ENCODE peak calls at places on chromosomes 16 and 17, in five cellular contexts. One of them, this sample, is unnamed.

GRCh38 chr17:41211845-41212466 is 14.5 kb upstream of the KRTAP9-2 start:
- DNase-seq in A549: peak
- DNase-seq in brain microvascular endothelial cell: no peak
- DNase-seq in lung: no peak
- DNase-seq in fibroblast of lung: peak
- DNase-seq in this sample: no peak

GRCh38 chr16:17529982-17530760 is 59.4 kb upstream of the XYLT1 start:
- DNase-seq in A549: no peak
- DNase-seq in brain microvascular endothelial cell: no peak
- DNase-seq in lung: no peak
- DNase-seq in fibroblast of lung: no peak
- DNase-seq in this sample: no peak

GRCh38 chr17:35560703-35561102 is at the start of gene SLFN14:
- DNase-seq in A549: no peak
- DNase-seq in brain microvascular endothelial cell: no peak
- DNase-seq in lung: no peak
- DNase-seq in fibroblast of lung: no peak
- DNase-seq in this sample: no peak

GRCh38 chr17:69779378-69780214 is 295.4 kb upstream of the KCNJ16 start:
- DNase-seq in A549: peak
- DNase-seq in brain microvascular endothelial cell: peak
- DNase-seq in lung: no peak
- DNase-seq in fibroblast of lung: no peak
- DNase-seq in this sample: no peak

GRCh38 chr16:6170022-6170421 is 1072.4 kb upstream of the EEF2KMT start:
- DNase-seq in A549: no peak
- DNase-seq in brain microvascular endothelial cell: no peak
- DNase-seq in lung: no peak
- DNase-seq in fibroblast of lung: no peak
- DNase-seq in this sample: no peak

GRCh38 chr17:28334176-28334575 is 1.1 kb downstream of the IFT20 start:
- DNase-seq in A549: no peak
- DNase-seq in brain microvascular endothelial cell: no peak
- DNase-seq in lung: no peak
- DNase-seq in fibroblast of lung: no peak
- DNase-seq in this sample: no peak

GRCh38 chr16:71520550-71520949 is 5.7 kb upstream of the CHST4 start:
- DNase-seq in A549: no peak
- DNase-seq in brain microvascular endothelial cell: no peak
- DNase-seq in lung: no peak
- DNase-seq in fibroblast of lung: no peak
- DNase-seq in this sample: no peak

GRCh38 chr16:84369938-84370627 is 1.7 kb downstream of the ATP2C2 start:
- DNase-seq in A549: no peak
- DNase-seq in brain microvascular endothelial cell: no peak
- DNase-seq in lung: no peak
- DNase-seq in fibroblast of lung: no peak
- DNase-seq in this sample: no peak

GRCh38 chr17:75694536-75694935 is 26.7 kb upstream of the ITGB4 start:
- DNase-seq in A549: no peak
- DNase-seq in brain microvascular endothelial cell: no peak
- DNase-seq in lung: no peak
- DNase-seq in fibroblast of lung: no peak
- DNase-seq in this sample: peak

GRCh38 chr16:57268804-57269800 is 15.4 kb downstream of the PLLP start:
- DNase-seq in A549: peak
- DNase-seq in brain microvascular endothelial cell: peak
- DNase-seq in lung: peak
- DNase-seq in fibroblast of lung: peak
- DNase-seq in this sample: peak

GRCh38 chr17:57999496-58000017 is 7.5 kb downstream of the SRSF1 start:
- DNase-seq in A549: peak
- DNase-seq in brain microvascular endothelial cell: peak
- DNase-seq in lung: no peak
- DNase-seq in fibroblast of lung: peak
- DNase-seq in this sample: no peak

GRCh38 chr17:6559753-6560215 is 3.4 kb upstream of the PITPNM3 start:
- DNase-seq in A549: no peak
- DNase-seq in brain microvascular endothelial cell: no peak
- DNase-seq in lung: no peak
- DNase-seq in fibroblast of lung: no peak
- DNase-seq in this sample: no peak

GRCh38 chr17:39270923-39271322 is 45.2 kb upstream of the STAC2 start:
- DNase-seq in A549: peak
- DNase-seq in brain microvascular endothelial cell: peak
- DNase-seq in lung: peak
- DNase-seq in fibroblast of lung: peak
- DNase-seq in this sample: no peak

GRCh38 chr16:5496013-5496412 is 398.4 kb upstream of the EEF2KMT start:
- DNase-seq in A549: no peak
- DNase-seq in brain microvascular endothelial cell: no peak
- DNase-seq in lung: no peak
- DNase-seq in fibroblast of lung: no peak
- DNase-seq in this sample: no peak

GRCh38 chr16:63938661-63939060 is 1183.2 kb downstream of the CDH11 start:
- DNase-seq in A549: no peak
- DNase-seq in brain microvascular endothelial cell: peak
- DNase-seq in lung: no peak
- DNase-seq in fibroblast of lung: peak
- DNase-seq in this sample: no peak

GRCh38 chr17:72171703-72172670 is 51.2 kb downstream of the SOX9 start:
- DNase-seq in A549: no peak
- DNase-seq in brain microvascular endothelial cell: no peak
- DNase-seq in lung: no peak
- DNase-seq in fibroblast of lung: no peak
- DNase-seq in this sample: no peak

GRCh38 chr17:41891135-41892065 is 26.2 kb upstream of the KLHL11 start:
- DNase-seq in A549: no peak
- DNase-seq in brain microvascular endothelial cell: no peak
- DNase-seq in lung: no peak
- DNase-seq in fibroblast of lung: no peak
- DNase-seq in this sample: no peak

GRCh38 chr16:1700246-1700645 is 5.7 kb upstream of the MAPK8IP3 start:
- DNase-seq in A549: no peak
- DNase-seq in brain microvascular endothelial cell: no peak
- DNase-seq in lung: no peak
- DNase-seq in fibroblast of lung: no peak
- DNase-seq in this sample: no peak

GRCh38 chr16:21622545-21622944 is 23.2 kb downstream of the METTL9 start:
- DNase-seq in A549: no peak
- DNase-seq in brain microvascular endothelial cell: no peak
- DNase-seq in lung: no peak
- DNase-seq in fibroblast of lung: no peak
- DNase-seq in this sample: no peak

GRCh38 chr16:66116163-66116792 is 250.2 kb upstream of the CDH5 start:
- DNase-seq in A549: no peak
- DNase-seq in brain microvascular endothelial cell: peak
- DNase-seq in lung: no peak
- DNase-seq in fibroblast of lung: peak
- DNase-seq in this sample: no peak

GRCh38 chr16:66423177-66423576 is 3.9 kb upstream of the BEAN1 start:
- DNase-seq in A549: no peak
- DNase-seq in brain microvascular endothelial cell: no peak
- DNase-seq in lung: no peak
- DNase-seq in fibroblast of lung: no peak
- DNase-seq in this sample: no peak

GRCh38 chr17:2029911-2030778 is at the start of gene DPH1:
- DNase-seq in A549: peak
- DNase-seq in brain microvascular endothelial cell: peak
- DNase-seq in lung: peak
- DNase-seq in fibroblast of lung: peak
- DNase-seq in this sample: peak

GRCh38 chr16:89200124-89200849 is at the start of gene SLC22A31:
- DNase-seq in A549: no peak
- DNase-seq in brain microvascular endothelial cell: no peak
- DNase-seq in lung: peak
- DNase-seq in fibroblast of lung: no peak
- DNase-seq in this sample: no peak

GRCh38 chr16:83475108-83475507 is 332.7 kb upstream of the HSBP1 start:
- DNase-seq in A549: no peak
- DNase-seq in brain microvascular endothelial cell: no peak
- DNase-seq in lung: no peak
- DNase-seq in fibroblast of lung: no peak
- DNase-seq in this sample: no peak

GRCh38 chr17:50060951-50061712 is 5.2 kb downstream of the ITGA3 start:
- DNase-seq in A549: peak
- DNase-seq in brain microvascular endothelial cell: no peak
- DNase-seq in lung: peak
- DNase-seq in fibroblast of lung: peak
- DNase-seq in this sample: peak

GRCh38 chr17:66727634-66728570 is 107.0 kb upstream of the CACNG5 start:
- DNase-seq in A549: peak
- DNase-seq in brain microvascular endothelial cell: peak
- DNase-seq in lung: peak
- DNase-seq in fibroblast of lung: peak
- DNase-seq in this sample: peak

DNA sequence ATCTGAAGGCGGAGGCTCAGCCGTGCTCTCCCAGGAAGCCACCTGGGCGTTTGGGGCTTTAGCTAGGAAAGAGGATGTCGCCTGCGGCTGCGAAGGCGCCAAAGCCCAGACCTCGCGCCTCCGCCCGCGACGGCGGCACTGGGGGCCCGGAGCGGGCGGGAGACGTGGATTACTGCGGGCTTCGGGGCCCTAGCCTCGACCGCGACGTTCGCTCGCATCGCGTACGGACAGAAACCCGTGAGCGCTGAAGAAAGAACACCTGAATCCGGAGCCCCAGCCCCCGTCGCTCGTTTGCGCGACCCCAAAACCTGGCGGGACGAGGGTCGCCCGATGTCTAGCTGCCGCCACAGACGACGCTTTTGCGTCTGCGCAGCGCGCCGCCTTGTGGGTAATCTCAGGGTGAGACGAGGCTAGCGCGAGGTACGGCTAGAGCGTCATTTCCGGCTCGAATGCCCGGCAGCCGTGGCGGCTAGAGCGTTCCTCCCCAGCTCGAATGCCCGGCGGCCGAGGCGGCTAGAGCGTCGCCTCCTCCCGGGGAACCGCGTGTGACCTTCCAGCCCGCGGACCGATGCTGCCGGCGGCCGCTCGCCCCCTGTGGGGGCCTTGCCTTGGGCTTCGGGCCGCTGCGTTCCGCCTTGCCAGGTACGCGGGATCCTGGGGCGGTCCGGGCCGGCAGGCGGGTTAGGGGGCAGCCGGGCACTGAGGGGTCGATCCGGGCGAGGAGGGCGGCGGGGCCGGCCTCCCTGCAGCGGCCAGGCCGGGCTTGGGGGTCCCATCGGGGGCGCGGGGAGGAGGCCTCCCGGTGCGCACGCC is at the start of gene MRPL12:
- DNase-seq in A549: peak
- DNase-seq in brain microvascular endothelial cell: peak
- DNase-seq in lung: peak
- DNase-seq in fibroblast of lung: peak
- DNase-seq in this sample: peak
- TF ChIP-seq CTCF in A549: no peak
- TF ChIP-seq CTCF in brain microvascular endothelial cell: peak
- TF ChIP-seq CTCF in lung: peak
- TF ChIP-seq CTCF in fibroblast of lung: no peak
- TF ChIP-seq CTCF in this sample: no peak

DNA sequence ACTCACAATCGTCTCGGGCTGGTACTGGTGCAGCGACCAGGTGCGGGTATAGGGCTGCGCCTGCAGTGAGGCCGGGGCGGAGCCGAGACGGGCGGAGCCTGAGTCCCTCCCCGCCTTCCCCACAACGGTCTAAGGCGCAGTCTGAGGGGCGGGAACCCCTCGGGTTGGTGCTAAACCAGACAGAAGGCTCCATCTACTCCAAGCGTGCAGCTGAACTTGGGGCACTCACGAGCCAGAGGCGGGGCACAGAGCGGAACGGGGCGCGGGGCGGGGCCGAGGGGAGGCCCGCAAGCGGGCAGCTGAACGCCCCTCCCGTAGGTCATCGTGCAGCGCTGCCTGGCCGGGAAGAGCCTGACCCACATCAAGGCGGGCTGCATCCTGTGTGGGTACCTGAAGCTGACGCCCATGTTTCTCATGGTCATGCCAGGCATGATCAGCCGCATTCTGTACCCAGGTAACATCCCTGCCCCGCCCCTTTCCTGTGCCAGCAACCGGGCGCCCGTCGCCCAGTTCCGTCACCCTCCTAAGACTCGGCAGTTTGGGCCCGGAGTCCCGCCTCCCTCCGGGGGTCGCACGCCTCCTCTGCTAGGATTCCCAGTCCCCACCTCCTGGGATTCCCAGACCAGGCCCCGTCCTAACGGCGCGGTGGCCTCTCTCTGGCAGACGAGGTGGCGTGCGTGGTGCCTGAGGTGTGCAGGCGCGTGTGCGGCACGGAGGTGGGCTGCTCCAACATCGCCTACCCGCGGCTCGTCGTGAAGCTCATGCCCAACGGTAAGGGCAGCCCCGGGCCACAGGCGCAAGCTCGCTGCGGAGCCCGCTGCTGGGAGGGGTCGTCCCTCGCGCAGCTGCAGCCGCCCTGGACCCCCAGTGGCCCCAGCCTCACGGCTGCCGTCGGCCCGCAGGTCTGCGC is 5.1 kb downstream of the SLC5A2 start:
- DNase-seq in A549: peak
- DNase-seq in brain microvascular endothelial cell: no peak
- DNase-seq in lung: peak
- DNase-seq in fibroblast of lung: peak
- DNase-seq in this sample: peak
- H3K4me3 ChIP-seq in A549: peak
- H3K4me3 ChIP-seq in brain microvascular endothelial cell: peak
- H3K4me3 ChIP-seq in lung: peak
- H3K4me3 ChIP-seq in fibroblast of lung: peak
- H3K4me3 ChIP-seq in this sample: peak

GRCh38 chr17:31564291-31564690 is 172.8 kb downstream of the RAB11FIP4 start:
- DNase-seq in A549: no peak
- DNase-seq in brain microvascular endothelial cell: no peak
- DNase-seq in lung: no peak
- DNase-seq in fibroblast of lung: no peak
- DNase-seq in this sample: no peak
- H3K27ac ChIP-seq in A549: no peak
- H3K27ac ChIP-seq in brain microvascular endothelial cell: no peak
- H3K27ac ChIP-seq in lung: peak
- H3K27ac ChIP-seq in fibroblast of lung: no peak
- H3K27ac ChIP-seq in this sample: no peak

DNA sequence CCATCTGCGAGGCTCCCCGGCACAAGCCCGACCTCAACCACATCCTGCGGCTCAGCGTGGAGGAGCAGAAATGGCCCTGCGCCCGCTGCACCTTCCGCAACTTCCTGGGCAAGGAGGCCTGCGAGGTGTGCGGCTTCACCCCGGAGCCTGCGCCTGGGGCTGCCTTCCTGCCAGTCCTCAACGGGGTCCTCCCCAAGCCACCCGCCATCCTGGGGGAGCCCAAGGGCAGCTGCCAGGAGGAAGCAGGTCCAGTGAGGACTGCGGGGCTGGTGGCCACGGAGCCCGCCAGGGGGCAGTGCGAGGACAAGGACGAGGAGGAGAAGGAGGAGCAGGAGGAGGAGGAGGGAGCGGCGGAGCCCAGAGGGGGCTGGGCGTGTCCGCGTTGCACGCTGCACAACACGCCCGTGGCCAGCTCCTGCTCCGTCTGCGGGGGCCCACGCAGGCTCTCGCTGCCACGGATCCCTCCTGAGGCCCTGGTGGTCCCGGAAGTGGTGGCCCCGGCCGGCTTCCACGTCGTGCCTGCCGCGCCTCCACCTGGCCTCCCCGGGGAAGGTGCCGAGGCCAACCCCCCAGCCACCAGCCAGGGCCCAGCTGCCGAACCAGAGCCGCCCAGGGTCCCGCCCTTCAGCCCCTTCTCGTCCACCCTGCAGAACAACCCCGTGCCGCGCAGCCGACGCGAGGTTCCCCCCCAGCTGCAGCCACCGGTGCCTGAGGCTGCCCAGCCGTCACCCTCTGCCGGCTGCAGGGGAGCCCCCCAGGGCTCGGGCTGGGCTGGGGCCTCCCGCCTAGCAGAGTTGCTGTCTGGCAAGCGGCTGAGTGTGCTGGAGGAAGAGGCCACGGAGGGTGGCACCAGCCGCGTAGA is 13.1 kb upstream of the PRR35 start:
- DNase-seq in A549: peak
- DNase-seq in brain microvascular endothelial cell: no peak
- DNase-seq in lung: peak
- DNase-seq in fibroblast of lung: peak
- DNase-seq in this sample: peak
- TF ChIP-seq CTCF in A549: peak
- TF ChIP-seq CTCF in brain microvascular endothelial cell: peak
- TF ChIP-seq CTCF in lung: no peak
- TF ChIP-seq CTCF in fibroblast of lung: peak
- TF ChIP-seq CTCF in this sample: peak